ENCODE peak calls at places on chromosomes 4 and X, in ten cellular contexts. W, S, A, N, V, U, T, X, Y and R are unnamed samples.

GRCh38 chr4:176137626-176138025 is 57.8 kb downstream of the SPATA4 start:
- DNase-seq in N (no peak), W (no peak), A (no peak), U (no peak), V (no peak), S (no peak), X (peak), T (no peak), Y (no peak), R (no peak)

GRCh38 chrX:50068293-50068568 is 132.6 kb downstream of the AKAP4 start:
- DNase-seq in S (no peak), A (no peak), Y (no peak), W (no peak), X (no peak), U (no peak), N (no peak), T (no peak), V (no peak), R (no peak)

GRCh38 chrX:119507206-119507605 is 39.0 kb downstream of the SLC25A5 start:
- DNase-seq in W (no peak), S (no peak), V (no peak), Y (no peak), N (no peak), A (no peak), T (no peak), X (no peak), U (no peak), R (no peak)

GRCh38 chr4:111209706-111210105 is 586.8 kb upstream of the PITX2 start:
- DNase-seq in V (no peak), A (no peak), Y (no peak), X (no peak), U (no peak), W (no peak), S (no peak), N (no peak), T (no peak), R (no peak)

GRCh38 chrX:115494133-115494532 is 66.8 kb upstream of the PLS3 start:
- DNase-seq in V (no peak), N (no peak), Y (peak), U (no peak), W (no peak), X (no peak), S (no peak), T (no peak), A (no peak), R (no peak)

GRCh38 chr4:105135746-105136145 is 10.9 kb upstream of the TET2 start:
- DNase-seq in S (no peak), N (no peak), U (no peak), W (no peak), T (no peak), A (no peak), X (no peak), V (no peak), Y (no peak), R (peak)

GRCh38 chr4:158884280-158884679 is 115.5 kb downstream of the FNIP2 start:
- DNase-seq in A (no peak), T (no peak), X (no peak), N (no peak), S (no peak), V (no peak), U (no peak), Y (no peak), W (no peak), R (no peak)

GRCh38 chr4:25814323-25814722 is 48.5 kb downstream of the SEL1L3 start:
- DNase-seq in U (no peak), A (no peak), Y (no peak), S (no peak), N (no peak), W (no peak), X (no peak), V (no peak), T (peak), R (no peak)

GRCh38 chr4:183722738-183723560 is 63.9 kb downstream of the TRAPPC11 start:
- DNase-seq in V (peak), N (no peak), W (peak), A (peak), X (no peak), Y (peak), U (no peak), T (peak), S (peak), R (peak)

GRCh38 chr4:1022739-1023066 is 11.3 kb downstream of the FGFRL1 start:
- DNase-seq in V (no peak), S (no peak), Y (no peak), N (no peak), U (no peak), T (no peak), X (no peak), W (no peak), A (no peak), R (no peak)

GRCh38 chrX:39577976-39578962 is 519.5 kb downstream of the BCOR start:
- DNase-seq in X (no peak), S (no peak), T (no peak), W (peak), A (no peak), V (peak), N (no peak), Y (no peak), U (no peak), R (no peak)

GRCh38 chr4:3010998-3011397 is 47.6 kb downstream of the GRK4 start:
- DNase-seq in X (peak), S (no peak), W (no peak), N (no peak), A (no peak), Y (no peak), U (no peak), V (no peak), T (no peak), R (no peak)

GRCh38 chr4:38366451-38366850 is 297.5 kb upstream of the KLF3 start:
- DNase-seq in U (no peak), N (no peak), V (no peak), S (no peak), T (no peak), W (peak), A (no peak), Y (no peak), X (no peak), R (no peak)